ENCODE peak calls at places on chromosomes 4 and X, in seven cellular contexts. M is suprapubic skin, P is K562, R is SK-N-SH, J is transverse colon, S is H1, U is esophagus muscularis mucosa. Y is an unnamed sample.

GRCh38 chrX:40102393-40103381 is 4.9 kb upstream of the BCOR start:
- DNase-seq in M (no peak), P (no peak), R (no peak), J (no peak), S (no peak), U (no peak), Y (no peak)

GRCh38 chr4:180160195-180160985 is 2082.8 kb upstream of the TENM3 start:
- DNase-seq in M (no peak), P (no peak), R (no peak), J (no peak), S (no peak), U (no peak), Y (no peak)

GRCh38 chr4:128553665-128554515 is 255.6 kb upstream of the JADE1 start:
- DNase-seq in M (no peak), P (no peak), R (peak), J (no peak), S (no peak), U (no peak), Y (no peak)

GRCh38 chrX:8738588-8739189 is 6.8 kb upstream of the ANOS1 start:
- DNase-seq in M (no peak), P (peak), R (peak), J (peak), S (no peak), U (no peak), Y (no peak)

GRCh38 chrX:84715315-84715714 is 213.1 kb upstream of the HDX start:
- DNase-seq in M (no peak), P (no peak), R (no peak), J (no peak), S (no peak), U (no peak), Y (no peak)

GRCh38 chr4:55393461-55394320 is 2.1 kb upstream of the TMEM165 start:
- DNase-seq in M (no peak), P (no peak), R (no peak), J (no peak), S (no peak), U (no peak), Y (no peak)

GRCh38 chr4:15677507-15677988 is 4.1 kb upstream of the FAM200B start:
- DNase-seq in M (no peak), P (no peak), R (no peak), J (peak), S (no peak), U (no peak), Y (no peak)

GRCh38 chr4:27484216-27484615 is 623.6 kb downstream of the STIM2 start:
- DNase-seq in M (no peak), P (no peak), R (no peak), J (no peak), S (no peak), U (no peak), Y (no peak)

GRCh38 chr4:184487503-184487902 is 13.2 kb upstream of the IRF2 start:
- DNase-seq in M (no peak), P (no peak), R (no peak), J (no peak), S (no peak), U (no peak), Y (no peak)

GRCh38 chrX:17082831-17083230 is 136.4 kb downstream of the REPS2 start:
- DNase-seq in M (no peak), P (peak), R (peak), J (no peak), S (no peak), U (no peak), Y (no peak)

GRCh38 chrX:6377365-6377764 is 148.7 kb upstream of the NLGN4X start:
- DNase-seq in M (no peak), P (no peak), R (no peak), J (no peak), S (no peak), U (no peak), Y (no peak)

GRCh38 chrX:11967986-11968385 is 170.3 kb upstream of the FRMPD4 start:
- DNase-seq in M (no peak), P (no peak), R (no peak), J (no peak), S (no peak), U (no peak), Y (no peak)

GRCh38 chr4:162360369-162361149 is 196.8 kb upstream of the FSTL5 start:
- DNase-seq in M (no peak), P (no peak), R (no peak), J (no peak), S (no peak), U (no peak), Y (no peak)

GRCh38 chrX:110183314-110183713 is 134.6 kb downstream of the AMMECR1 start:
- DNase-seq in M (no peak), P (no peak), R (no peak), J (no peak), S (no peak), U (no peak), Y (no peak)

GRCh38 chrX:12497832-12498591 is 293.2 kb upstream of the PRPS2 start:
- DNase-seq in M (no peak), P (peak), R (peak), J (no peak), S (no peak), U (no peak), Y (no peak)

GRCh38 chr4:108135549-108136209 is 33.1 kb downstream of the LEF1 start:
- DNase-seq in M (no peak), P (peak), R (no peak), J (no peak), S (no peak), U (no peak), Y (no peak)

DNA sequence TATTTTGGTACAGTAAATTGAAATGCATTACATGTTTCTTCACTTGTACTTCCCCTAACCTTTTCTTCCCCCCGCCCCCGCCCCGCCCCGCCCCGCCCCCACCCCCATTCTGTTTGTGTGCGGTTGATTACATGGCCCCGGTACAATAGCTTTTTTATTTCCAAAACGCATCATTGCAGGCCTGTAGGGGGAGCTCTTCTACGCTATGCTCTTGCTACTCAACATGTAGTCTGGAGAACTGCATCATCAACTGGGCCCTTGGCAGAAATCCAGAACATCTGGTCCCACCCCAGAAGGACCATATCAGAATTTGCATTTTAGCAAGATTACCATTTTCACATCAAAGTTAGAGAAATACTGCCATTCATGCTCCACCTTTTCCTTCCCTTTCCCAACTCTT is 333.3 kb upstream of the DDX53 start:
- DNase-seq in M (no peak), P (peak), R (peak), J (no peak), S (no peak), U (no peak), Y (no peak)
- TF ChIP-seq CTCF in M (no peak), P (peak), R (peak), J (no peak), S (peak), U (no peak), Y (no peak)

GRCh38 chrX:153457136-153457825 is 11.4 kb upstream of the TREX2 start:
- DNase-seq in M (no peak), P (no peak), R (no peak), J (no peak), S (no peak), U (no peak), Y (no peak)

GRCh38 chrX:153459976-153460375 is 10.4 kb downstream of the HAUS7 start:
- DNase-seq in M (no peak), P (no peak), R (no peak), J (no peak), S (no peak), U (no peak), Y (no peak)

GRCh38 chrX:153456704-153457103 is 10.8 kb upstream of the TREX2 start:
- DNase-seq in M (no peak), P (no peak), R (no peak), J (no peak), S (no peak), U (no peak), Y (no peak)

GRCh38 chrX:153456161-153456560 is 10.3 kb upstream of the TREX2 start:
- DNase-seq in M (no peak), P (no peak), R (no peak), J (no peak), S (no peak), U (no peak), Y (no peak)

DNA sequence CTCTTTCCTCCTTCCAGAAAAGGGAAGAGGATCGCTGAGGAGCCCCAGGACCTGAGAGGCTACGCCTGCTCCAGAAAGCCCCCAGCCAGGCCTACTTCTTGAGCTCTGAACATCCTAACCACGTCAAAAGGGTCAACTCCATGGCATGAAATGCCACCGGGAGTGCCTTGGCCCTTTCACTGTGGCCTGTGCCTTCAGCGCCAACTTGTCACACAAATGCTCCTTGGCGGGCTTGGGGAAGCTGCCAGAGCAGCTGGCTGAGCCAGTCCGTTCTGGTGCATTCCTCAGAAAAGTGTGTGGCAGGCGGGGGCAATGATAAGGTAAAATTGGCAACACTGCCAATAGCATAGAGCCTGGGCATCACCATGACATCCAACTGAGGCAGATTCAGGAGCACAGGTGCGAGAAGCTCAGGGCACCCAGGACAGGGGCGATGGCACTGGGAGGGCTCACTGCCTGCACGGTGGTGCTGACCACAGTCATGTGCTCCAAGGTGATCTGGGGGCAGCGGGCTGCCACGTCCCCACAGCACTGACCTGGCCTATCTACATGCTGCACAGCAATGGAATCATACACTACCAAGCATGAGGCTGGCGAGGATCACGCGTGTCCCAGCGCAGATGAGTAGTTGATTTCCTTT is 12.1 kb upstream of the TREX2 start:
- DNase-seq in M (no peak), P (no peak), R (no peak), J (no peak), S (no peak), U (no peak), Y (no peak)
- TF ChIP-seq POLR2AphosphoS5 in M (no peak), P (no peak), R (no peak), J (no peak), S (no peak), U (no peak), Y (no peak)

GRCh38 chr4:153257151-153257620 is 52.9 kb downstream of the TRIM2 start:
- DNase-seq in M (no peak), P (no peak), R (peak), J (no peak), S (no peak), U (no peak), Y (no peak)

GRCh38 chr4:153258750-153259149 is 54.5 kb downstream of the TRIM2 start:
- DNase-seq in M (no peak), P (no peak), R (no peak), J (no peak), S (no peak), U (no peak), Y (no peak)

GRCh38 chr4:153259679-153260078 is 55.4 kb downstream of the TRIM2 start:
- DNase-seq in M (no peak), P (no peak), R (no peak), J (no peak), S (no peak), U (no peak), Y (no peak)

GRCh38 chr4:153260152-153260551 is 55.9 kb downstream of the TRIM2 start:
- DNase-seq in M (no peak), P (no peak), R (no peak), J (no peak), S (no peak), U (no peak), Y (no peak)

DNA sequence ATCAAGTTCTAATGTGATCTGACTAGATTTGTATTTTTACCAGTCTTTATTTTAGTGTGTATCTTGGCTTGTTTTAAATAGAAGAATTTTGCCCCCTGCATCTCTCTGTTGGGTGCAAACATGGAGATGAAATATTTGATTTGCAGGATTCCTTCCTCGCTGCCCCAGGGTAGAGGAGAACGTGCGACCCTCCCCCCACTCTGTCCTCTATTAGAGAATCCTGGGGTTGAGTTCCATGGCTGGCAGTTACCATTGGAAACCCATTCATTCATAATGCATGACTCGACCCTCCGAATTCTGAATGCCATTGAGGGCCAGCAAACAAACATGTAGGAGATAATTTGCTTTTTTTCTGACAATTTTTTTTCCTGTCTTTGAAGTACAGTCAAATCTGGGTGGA is 53.7 kb downstream of the TRIM2 start:
- DNase-seq in M (no peak), P (no peak), R (peak), J (no peak), S (no peak), U (no peak), Y (no peak)
- TF ChIP-seq EP300 in M (no peak), P (no peak), R (no peak), J (no peak), S (no peak), U (no peak), Y (no peak)

GRCh38 chrX:70769659-70770232 is 138.8 kb downstream of the TEX11 start:
- DNase-seq in M (no peak), P (no peak), R (peak), J (no peak), S (no peak), U (no peak), Y (no peak)
- TF ChIP-seq CTCF in M (no peak), P (peak), R (peak), J (peak), S (peak), U (peak), Y (no peak)

DNA sequence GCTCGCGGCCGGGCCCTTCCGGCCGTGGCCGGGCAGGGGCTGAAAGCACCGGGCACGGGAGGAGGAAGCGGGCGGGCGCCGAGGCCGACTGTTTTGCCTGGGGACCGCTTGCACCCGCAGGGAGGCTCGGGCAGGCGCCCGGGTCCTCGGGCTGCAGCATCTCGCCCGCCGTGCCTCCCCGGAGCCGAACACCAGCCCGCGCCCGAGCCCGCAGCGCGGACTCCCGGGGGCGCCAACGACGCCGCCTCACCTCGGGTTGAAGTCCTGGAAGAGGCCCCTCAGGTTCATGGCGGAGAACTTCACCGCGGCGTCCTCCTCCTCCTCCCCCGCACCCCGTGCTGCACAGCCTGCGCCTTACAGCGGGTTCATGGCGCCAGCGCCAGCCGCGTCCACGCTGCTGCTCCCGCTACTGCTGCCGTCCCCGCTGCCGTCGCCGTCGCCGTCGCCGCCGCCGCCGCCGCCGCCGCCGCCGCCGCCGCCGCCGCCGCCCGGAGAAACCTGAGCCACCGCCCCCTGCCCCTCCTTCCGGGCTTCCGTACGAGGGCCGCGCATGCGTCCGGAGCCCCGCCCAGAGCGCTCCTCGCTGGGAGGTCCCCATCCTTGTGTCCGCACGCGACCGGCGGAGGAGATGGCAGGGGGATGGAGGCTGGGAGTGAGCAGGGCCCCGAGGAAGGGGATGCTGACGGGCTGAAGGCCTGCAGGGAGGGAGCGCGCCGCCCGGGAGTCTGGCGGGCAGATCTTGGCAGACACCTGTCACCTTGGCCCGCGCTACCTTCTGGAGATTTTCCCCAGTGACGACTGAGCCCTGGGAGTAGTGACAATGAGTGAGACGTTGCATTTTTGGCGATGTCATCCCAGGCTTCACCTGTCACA is at the start of gene TMEM185A:
- DNase-seq in M (peak), P (peak), R (peak), J (peak), S (peak), U (no peak), Y (peak)
- TF ChIP-seq POLR2AphosphoS5 in M (peak), P (no peak), R (no peak), J (no peak), S (peak), U (peak), Y (no peak)

DNA sequence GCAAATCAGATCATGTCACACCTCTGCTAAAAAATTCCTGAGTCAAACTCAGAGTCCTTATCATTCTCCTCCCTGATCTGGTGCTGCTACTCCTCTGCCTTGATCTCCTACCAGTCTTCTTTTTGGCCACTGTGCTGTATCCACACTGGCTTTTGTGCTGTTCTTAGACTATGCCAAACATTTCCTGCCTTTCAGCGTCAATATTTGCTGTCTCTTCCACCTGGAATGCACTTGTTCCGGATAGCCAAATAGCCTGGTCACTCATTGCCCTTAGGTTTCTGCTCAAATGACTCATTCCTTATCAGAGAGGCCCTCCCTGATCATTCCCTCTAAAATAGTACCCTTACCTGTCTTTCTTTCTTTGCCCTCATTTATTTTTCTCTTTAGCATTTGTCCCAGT is 24.4 kb upstream of the RP2 start:
- DNase-seq in M (no peak), P (no peak), R (no peak), J (no peak), S (no peak), U (no peak), Y (no peak)
- TF ChIP-seq EP300 in M (no peak), P (no peak), R (no peak), J (no peak), S (no peak), U (no peak), Y (no peak)

DNA sequence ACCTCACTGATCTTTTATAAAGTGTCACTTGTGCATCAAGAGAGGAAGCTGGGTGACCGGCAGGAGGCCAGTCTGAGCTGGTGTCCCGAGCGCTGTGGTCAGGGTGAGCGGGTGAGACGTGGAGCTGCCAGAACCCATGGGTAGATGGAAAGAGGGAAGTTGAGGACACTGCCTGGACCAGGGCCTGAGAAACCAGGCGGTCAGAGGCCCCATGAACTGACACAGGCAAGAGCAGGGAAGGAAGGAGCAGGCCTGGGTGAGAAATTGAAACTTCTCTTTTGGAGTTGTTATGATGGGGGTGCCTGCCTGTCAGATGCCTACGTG is 192.6 kb downstream of the AFAP1 start:
- DNase-seq in M (no peak), P (no peak), R (no peak), J (peak), S (no peak), U (no peak), Y (no peak)
- TF ChIP-seq CTCF in M (no peak), P (no peak), R (no peak), J (no peak), S (no peak), U (no peak), Y (no peak)

GRCh38 chr4:140935259-140935658 is 179.1 kb upstream of the TBC1D9 start:
- DNase-seq in M (no peak), P (no peak), R (peak), J (no peak), S (no peak), U (no peak), Y (peak)
- TF ChIP-seq POLR2AphosphoS5 in M (no peak), P (no peak), R (peak), J (peak), S (no peak), U (peak), Y (peak)

GRCh38 chr4:188695261-188695660 is 556.0 kb downstream of the TRIML1 start:
- DNase-seq in M (no peak), P (no peak), R (no peak), J (no peak), S (no peak), U (no peak), Y (no peak)

GRCh38 chr4:188691811-188692210 is 552.6 kb downstream of the TRIML1 start:
- DNase-seq in M (no peak), P (no peak), R (no peak), J (no peak), S (no peak), U (no peak), Y (no peak)

GRCh38 chr4:188701952-188702351 is 562.7 kb downstream of the TRIML1 start:
- DNase-seq in M (no peak), P (no peak), R (no peak), J (no peak), S (no peak), U (no peak), Y (no peak)

GRCh38 chr4:188697217-188697616 is 558.0 kb downstream of the TRIML1 start:
- DNase-seq in M (no peak), P (no peak), R (no peak), J (no peak), S (no peak), U (no peak), Y (no peak)
- TF ChIP-seq EP300 in M (no peak), P (no peak), R (no peak), J (no peak), S (no peak), U (no peak), Y (no peak)